ENCODE peak calls at places on chromosome 2, in nine cellular contexts. Y is brain microvascular endothelial cell, W is thoracic aorta, K is cerebellar nuclear complex, D is iris pigment epithelial cell, F is NCI-H510A, I is NCI-H1092, X is EH, Z is dorsolateral prefrontal cortex. O is an unnamed sample.

GRCh38 chr2:16615246-16615645 is 50.4 kb downstream of the CYRIA start:
- DNase-seq in Y (no peak), W (no peak), K (no peak), D (no peak), F (no peak), I (no peak), X (no peak), Z (no peak), O (no peak)

GRCh38 chr2:101473581-101473910 is 1.4 kb downstream of the RFX8 start:
- DNase-seq in Y (no peak), W (no peak), K (no peak), D (peak), F (no peak), I (no peak), X (peak), Z (no peak), O (no peak)

GRCh38 chr2:196601430-196602306 is 37.8 kb upstream of the CCDC150 start:
- DNase-seq in Y (peak), W (peak), K (no peak), D (peak), F (peak), I (no peak), X (peak), Z (no peak), O (no peak)

GRCh38 chr2:136248242-136248641 is 130.3 kb upstream of the CXCR4 start:
- DNase-seq in Y (peak), W (no peak), K (no peak), D (peak), F (peak), I (no peak), X (no peak), Z (no peak), O (no peak)

GRCh38 chr2:27369471-27370025 is 590 bp downstream of the EIF2B4 start:
- DNase-seq in Y (peak), W (no peak), K (no peak), D (peak), F (no peak), I (no peak), X (peak), Z (no peak), O (no peak)

GRCh38 chr2:232882505-232883115 is 12.5 kb downstream of the SNORC start:
- DNase-seq in Y (no peak), W (no peak), K (no peak), D (no peak), F (no peak), I (no peak), X (no peak), Z (no peak), O (no peak)

GRCh38 chr2:102116675-102117471 is 25.7 kb upstream of the IL1R1 start:
- DNase-seq in Y (no peak), W (no peak), K (no peak), D (peak), F (no peak), I (no peak), X (peak), Z (no peak), O (no peak)

GRCh38 chr2:237244976-237245646 is 159.4 kb downstream of the COPS8 start:
- DNase-seq in Y (no peak), W (no peak), K (no peak), D (peak), F (no peak), I (no peak), X (peak), Z (no peak), O (no peak)

GRCh38 chr2:38522754-38523349 is 79.9 kb downstream of the HNRNPLL start:
- DNase-seq in Y (no peak), W (no peak), K (no peak), D (no peak), F (no peak), I (no peak), X (no peak), Z (no peak), O (peak)

GRCh38 chr2:71864085-71864484 is 283.6 kb downstream of the CYP26B1 start:
- DNase-seq in Y (no peak), W (no peak), K (peak), D (no peak), F (no peak), I (no peak), X (no peak), Z (peak), O (no peak)

GRCh38 chr2:23600336-23600735 is 215.4 kb downstream of the KLHL29 start:
- DNase-seq in Y (no peak), W (no peak), K (no peak), D (no peak), F (no peak), I (peak), X (no peak), Z (no peak), O (no peak)

GRCh38 chr2:42872736-42873135 is 80.4 kb upstream of the HAAO start:
- DNase-seq in Y (no peak), W (no peak), K (no peak), D (peak), F (no peak), I (no peak), X (peak), Z (no peak), O (no peak)

GRCh38 chr2:205746408-205746785 is 64.1 kb downstream of the NRP2 start:
- DNase-seq in Y (no peak), W (no peak), K (no peak), D (no peak), F (no peak), I (no peak), X (no peak), Z (peak), O (no peak)

GRCh38 chr2:206212673-206213513 is 53.2 kb downstream of the EEF1B2 start:
- DNase-seq in Y (peak), W (no peak), K (no peak), D (peak), F (no peak), I (no peak), X (peak), Z (no peak), O (no peak)

GRCh38 chr2:157178865-157179264 is 78.6 kb upstream of the GALNT5 start:
- DNase-seq in Y (no peak), W (no peak), K (no peak), D (no peak), F (no peak), I (no peak), X (no peak), Z (no peak), O (no peak)

GRCh38 chr2:229434131-229434530 is 163.0 kb upstream of the PID1 start:
- DNase-seq in Y (no peak), W (no peak), K (no peak), D (peak), F (no peak), I (no peak), X (no peak), Z (no peak), O (no peak)